ENCODE peak calls at places on chromosomes 13 and 19, in seven cellular contexts. One of them, this sample, is unnamed.

GRCh38 chr19:45798995-45799517 is 6.4 kb upstream of the DMWD start:
- DNase-seq in gastrocnemius medialis: no peak
- DNase-seq in chondrocyte: no peak
- DNase-seq in spleen: peak; percentile 82
- DNase-seq in GM20000: peak; percentile 78
- DNase-seq in stimulated activated CD4-positive, alpha-beta T cell treated with anti-CD3 and anti-CD28 coated beads, Interleukin-15, amount 100 ng/mL, for 1 hour: peak; percentile 45
- DNase-seq in hypothalamus: peak; percentile 42
- DNase-seq in this sample: peak; percentile 70

GRCh38 chr13:48160879-48161278 is 66.0 kb upstream of the MED4 start:
- DNase-seq in gastrocnemius medialis: peak; percentile 15
- DNase-seq in chondrocyte: no peak
- DNase-seq in spleen: no peak
- DNase-seq in GM20000: no peak
- DNase-seq in stimulated activated CD4-positive, alpha-beta T cell treated with anti-CD3 and anti-CD28 coated beads, Interleukin-15, amount 100 ng/mL, for 1 hour: no peak
- DNase-seq in hypothalamus: no peak
- DNase-seq in this sample: no peak

GRCh38 chr19:37227996-37228395 is 10.0 kb downstream of the ZNF383 start:
- DNase-seq in gastrocnemius medialis: no peak
- DNase-seq in chondrocyte: no peak
- DNase-seq in spleen: no peak
- DNase-seq in GM20000: no peak
- DNase-seq in stimulated activated CD4-positive, alpha-beta T cell treated with anti-CD3 and anti-CD28 coated beads, Interleukin-15, amount 100 ng/mL, for 1 hour: no peak
- DNase-seq in hypothalamus: no peak
- DNase-seq in this sample: no peak

GRCh38 chr13:25930655-25931054 is 121.2 kb downstream of the SHISA2 start:
- DNase-seq in gastrocnemius medialis: no peak
- DNase-seq in chondrocyte: no peak
- DNase-seq in spleen: no peak
- DNase-seq in GM20000: no peak
- DNase-seq in stimulated activated CD4-positive, alpha-beta T cell treated with anti-CD3 and anti-CD28 coated beads, Interleukin-15, amount 100 ng/mL, for 1 hour: no peak
- DNase-seq in hypothalamus: no peak
- DNase-seq in this sample: no peak

GRCh38 chr13:72788831-72789230 is 6.9 kb downstream of the PIBF1 start:
- DNase-seq in gastrocnemius medialis: no peak
- DNase-seq in chondrocyte: no peak
- DNase-seq in spleen: no peak
- DNase-seq in GM20000: no peak
- DNase-seq in stimulated activated CD4-positive, alpha-beta T cell treated with anti-CD3 and anti-CD28 coated beads, Interleukin-15, amount 100 ng/mL, for 1 hour: no peak
- DNase-seq in hypothalamus: no peak
- DNase-seq in this sample: no peak

GRCh38 chr13:114120486-114121430 is 11.7 kb downstream of the RASA3 start:
- DNase-seq in gastrocnemius medialis: no peak
- DNase-seq in chondrocyte: no peak
- DNase-seq in spleen: no peak
- DNase-seq in GM20000: no peak
- DNase-seq in stimulated activated CD4-positive, alpha-beta T cell treated with anti-CD3 and anti-CD28 coated beads, Interleukin-15, amount 100 ng/mL, for 1 hour: no peak
- DNase-seq in hypothalamus: no peak
- DNase-seq in this sample: no peak

GRCh38 chr13:73216381-73216831 is 157.6 kb downstream of the KLF5 start:
- DNase-seq in gastrocnemius medialis: no peak
- DNase-seq in chondrocyte: no peak
- DNase-seq in spleen: no peak
- DNase-seq in GM20000: no peak
- DNase-seq in stimulated activated CD4-positive, alpha-beta T cell treated with anti-CD3 and anti-CD28 coated beads, Interleukin-15, amount 100 ng/mL, for 1 hour: no peak
- DNase-seq in hypothalamus: no peak
- DNase-seq in this sample: no peak

GRCh38 chr13:67328895-67329294 is 98.8 kb upstream of the PCDH9 start:
- DNase-seq in gastrocnemius medialis: no peak
- DNase-seq in chondrocyte: no peak
- DNase-seq in spleen: no peak
- DNase-seq in GM20000: no peak
- DNase-seq in stimulated activated CD4-positive, alpha-beta T cell treated with anti-CD3 and anti-CD28 coated beads, Interleukin-15, amount 100 ng/mL, for 1 hour: no peak
- DNase-seq in hypothalamus: no peak
- DNase-seq in this sample: no peak

GRCh38 chr13:63481334-63481733 is 2065.7 kb upstream of the PCDH20 start:
- DNase-seq in gastrocnemius medialis: no peak
- DNase-seq in chondrocyte: no peak
- DNase-seq in spleen: no peak
- DNase-seq in GM20000: no peak
- DNase-seq in stimulated activated CD4-positive, alpha-beta T cell treated with anti-CD3 and anti-CD28 coated beads, Interleukin-15, amount 100 ng/mL, for 1 hour: no peak
- DNase-seq in hypothalamus: no peak
- DNase-seq in this sample: no peak

GRCh38 chr13:28421674-28422410 is 73.1 kb downstream of the FLT1 start:
- DNase-seq in gastrocnemius medialis: no peak
- DNase-seq in chondrocyte: no peak
- DNase-seq in spleen: no peak
- DNase-seq in GM20000: no peak
- DNase-seq in stimulated activated CD4-positive, alpha-beta T cell treated with anti-CD3 and anti-CD28 coated beads, Interleukin-15, amount 100 ng/mL, for 1 hour: no peak
- DNase-seq in hypothalamus: no peak
- DNase-seq in this sample: no peak

GRCh38 chr13:99752373-99752772 is 219.2 kb downstream of the ZIC5 start:
- DNase-seq in gastrocnemius medialis: no peak
- DNase-seq in chondrocyte: no peak
- DNase-seq in spleen: no peak
- DNase-seq in GM20000: no peak
- DNase-seq in stimulated activated CD4-positive, alpha-beta T cell treated with anti-CD3 and anti-CD28 coated beads, Interleukin-15, amount 100 ng/mL, for 1 hour: no peak
- DNase-seq in hypothalamus: no peak
- DNase-seq in this sample: no peak

GRCh38 chr13:58960909-58961308 is 1202.8 kb downstream of the DIAPH3 start:
- DNase-seq in gastrocnemius medialis: no peak
- DNase-seq in chondrocyte: no peak
- DNase-seq in spleen: no peak
- DNase-seq in GM20000: no peak
- DNase-seq in stimulated activated CD4-positive, alpha-beta T cell treated with anti-CD3 and anti-CD28 coated beads, Interleukin-15, amount 100 ng/mL, for 1 hour: no peak
- DNase-seq in hypothalamus: no peak
- DNase-seq in this sample: no peak

GRCh38 chr19:52191951-52192350 is 2.1 kb downstream of the PPP2R1A start:
- DNase-seq in gastrocnemius medialis: peak; percentile 38
- DNase-seq in chondrocyte: no peak
- DNase-seq in spleen: no peak
- DNase-seq in GM20000: no peak
- DNase-seq in stimulated activated CD4-positive, alpha-beta T cell treated with anti-CD3 and anti-CD28 coated beads, Interleukin-15, amount 100 ng/mL, for 1 hour: no peak
- DNase-seq in hypothalamus: no peak
- DNase-seq in this sample: no peak

GRCh38 chr13:67416047-67416925 is 186.2 kb upstream of the PCDH9 start:
- DNase-seq in gastrocnemius medialis: no peak
- DNase-seq in chondrocyte: no peak
- DNase-seq in spleen: no peak
- DNase-seq in GM20000: no peak
- DNase-seq in stimulated activated CD4-positive, alpha-beta T cell treated with anti-CD3 and anti-CD28 coated beads, Interleukin-15, amount 100 ng/mL, for 1 hour: no peak
- DNase-seq in hypothalamus: no peak
- DNase-seq in this sample: no peak

GRCh38 chr19:42098781-42099180 is 22.8 kb downstream of the ZNF574 start:
- DNase-seq in gastrocnemius medialis: no peak
- DNase-seq in chondrocyte: no peak
- DNase-seq in spleen: no peak
- DNase-seq in GM20000: no peak
- DNase-seq in stimulated activated CD4-positive, alpha-beta T cell treated with anti-CD3 and anti-CD28 coated beads, Interleukin-15, amount 100 ng/mL, for 1 hour: no peak
- DNase-seq in hypothalamus: no peak
- DNase-seq in this sample: no peak

GRCh38 chr13:32911506-32911905 is 104.7 kb upstream of the KL start:
- DNase-seq in gastrocnemius medialis: no peak
- DNase-seq in chondrocyte: no peak
- DNase-seq in spleen: no peak
- DNase-seq in GM20000: peak; percentile 64
- DNase-seq in stimulated activated CD4-positive, alpha-beta T cell treated with anti-CD3 and anti-CD28 coated beads, Interleukin-15, amount 100 ng/mL, for 1 hour: no peak
- DNase-seq in hypothalamus: no peak
- DNase-seq in this sample: no peak

GRCh38 chr13:68232351-68233130 is 1002.4 kb upstream of the PCDH9 start:
- DNase-seq in gastrocnemius medialis: no peak
- DNase-seq in chondrocyte: no peak
- DNase-seq in spleen: no peak
- DNase-seq in GM20000: no peak
- DNase-seq in stimulated activated CD4-positive, alpha-beta T cell treated with anti-CD3 and anti-CD28 coated beads, Interleukin-15, amount 100 ng/mL, for 1 hour: no peak
- DNase-seq in hypothalamus: no peak
- DNase-seq in this sample: peak; percentile 8

GRCh38 chr19:11067356-11068113 is 21.7 kb upstream of the LDLR start:
- DNase-seq in gastrocnemius medialis: no peak
- DNase-seq in chondrocyte: no peak
- DNase-seq in spleen: no peak
- DNase-seq in GM20000: no peak
- DNase-seq in stimulated activated CD4-positive, alpha-beta T cell treated with anti-CD3 and anti-CD28 coated beads, Interleukin-15, amount 100 ng/mL, for 1 hour: no peak
- DNase-seq in hypothalamus: no peak
- DNase-seq in this sample: no peak

GRCh38 chr13:74986609-74987008 is 495.4 kb downstream of the TBC1D4 start:
- DNase-seq in gastrocnemius medialis: no peak
- DNase-seq in chondrocyte: no peak
- DNase-seq in spleen: no peak
- DNase-seq in GM20000: no peak
- DNase-seq in stimulated activated CD4-positive, alpha-beta T cell treated with anti-CD3 and anti-CD28 coated beads, Interleukin-15, amount 100 ng/mL, for 1 hour: no peak
- DNase-seq in hypothalamus: no peak
- DNase-seq in this sample: no peak

GRCh38 chr13:80577951-80578670 is 237.2 kb upstream of the SPRY2 start:
- DNase-seq in gastrocnemius medialis: no peak
- DNase-seq in chondrocyte: peak; percentile 48
- DNase-seq in spleen: no peak
- DNase-seq in GM20000: no peak
- DNase-seq in stimulated activated CD4-positive, alpha-beta T cell treated with anti-CD3 and anti-CD28 coated beads, Interleukin-15, amount 100 ng/mL, for 1 hour: no peak
- DNase-seq in hypothalamus: no peak
- DNase-seq in this sample: no peak

GRCh38 chr13:43307921-43308433 is 284.6 kb downstream of the DNAJC15 start:
- DNase-seq in gastrocnemius medialis: peak; percentile 42
- DNase-seq in chondrocyte: no peak
- DNase-seq in spleen: no peak
- DNase-seq in GM20000: peak; percentile 46
- DNase-seq in stimulated activated CD4-positive, alpha-beta T cell treated with anti-CD3 and anti-CD28 coated beads, Interleukin-15, amount 100 ng/mL, for 1 hour: no peak
- DNase-seq in hypothalamus: peak; percentile 49
- DNase-seq in this sample: no peak

GRCh38 chr13:98707309-98707999 is 45.0 kb downstream of the SLC15A1 start:
- DNase-seq in gastrocnemius medialis: no peak
- DNase-seq in chondrocyte: no peak
- DNase-seq in spleen: no peak
- DNase-seq in GM20000: no peak
- DNase-seq in stimulated activated CD4-positive, alpha-beta T cell treated with anti-CD3 and anti-CD28 coated beads, Interleukin-15, amount 100 ng/mL, for 1 hour: no peak
- DNase-seq in hypothalamus: no peak
- DNase-seq in this sample: no peak

GRCh38 chr19:45254044-45254531 is 3.0 kb downstream of the MARK4 start:
- DNase-seq in gastrocnemius medialis: no peak
- DNase-seq in chondrocyte: no peak
- DNase-seq in spleen: no peak
- DNase-seq in GM20000: no peak
- DNase-seq in stimulated activated CD4-positive, alpha-beta T cell treated with anti-CD3 and anti-CD28 coated beads, Interleukin-15, amount 100 ng/mL, for 1 hour: no peak
- DNase-seq in hypothalamus: no peak
- DNase-seq in this sample: no peak

GRCh38 chr13:97182065-97182890 is 39.9 kb upstream of the MBNL2 start:
- DNase-seq in gastrocnemius medialis: no peak
- DNase-seq in chondrocyte: no peak
- DNase-seq in spleen: no peak
- DNase-seq in GM20000: no peak
- DNase-seq in stimulated activated CD4-positive, alpha-beta T cell treated with anti-CD3 and anti-CD28 coated beads, Interleukin-15, amount 100 ng/mL, for 1 hour: no peak
- DNase-seq in hypothalamus: no peak
- DNase-seq in this sample: no peak

GRCh38 chr19:48950830-48951519 is 3.7 kb upstream of the BAX start:
- DNase-seq in gastrocnemius medialis: no peak
- DNase-seq in chondrocyte: no peak
- DNase-seq in spleen: no peak
- DNase-seq in GM20000: no peak
- DNase-seq in stimulated activated CD4-positive, alpha-beta T cell treated with anti-CD3 and anti-CD28 coated beads, Interleukin-15, amount 100 ng/mL, for 1 hour: no peak
- DNase-seq in hypothalamus: no peak
- DNase-seq in this sample: no peak

GRCh38 chr13:113632706-113633484 is 25.1 kb downstream of the ATP4B start:
- DNase-seq in gastrocnemius medialis: no peak
- DNase-seq in chondrocyte: peak; percentile 72
- DNase-seq in spleen: peak; percentile 41
- DNase-seq in GM20000: no peak
- DNase-seq in stimulated activated CD4-positive, alpha-beta T cell treated with anti-CD3 and anti-CD28 coated beads, Interleukin-15, amount 100 ng/mL, for 1 hour: no peak
- DNase-seq in hypothalamus: no peak
- DNase-seq in this sample: no peak

GRCh38 chr13:51222510-51223283 is 499 bp downstream of the FAM124A start:
- DNase-seq in gastrocnemius medialis: no peak
- DNase-seq in chondrocyte: no peak
- DNase-seq in spleen: no peak
- DNase-seq in GM20000: peak; percentile 29
- DNase-seq in stimulated activated CD4-positive, alpha-beta T cell treated with anti-CD3 and anti-CD28 coated beads, Interleukin-15, amount 100 ng/mL, for 1 hour: no peak
- DNase-seq in hypothalamus: no peak
- DNase-seq in this sample: no peak

GRCh38 chr19:42091300-42092266 is 15.6 kb downstream of the ZNF574 start:
- DNase-seq in gastrocnemius medialis: no peak
- DNase-seq in chondrocyte: no peak
- DNase-seq in spleen: peak; percentile 80
- DNase-seq in GM20000: no peak
- DNase-seq in stimulated activated CD4-positive, alpha-beta T cell treated with anti-CD3 and anti-CD28 coated beads, Interleukin-15, amount 100 ng/mL, for 1 hour: no peak
- DNase-seq in hypothalamus: no peak
- DNase-seq in this sample: no peak

GRCh38 chr13:47408546-47409319 is 511.9 kb upstream of the HTR2A start:
- DNase-seq in gastrocnemius medialis: no peak
- DNase-seq in chondrocyte: no peak
- DNase-seq in spleen: no peak
- DNase-seq in GM20000: no peak
- DNase-seq in stimulated activated CD4-positive, alpha-beta T cell treated with anti-CD3 and anti-CD28 coated beads, Interleukin-15, amount 100 ng/mL, for 1 hour: no peak
- DNase-seq in hypothalamus: no peak
- DNase-seq in this sample: no peak

GRCh38 chr13:29571876-29572570 is 23.5 kb downstream of the SLC7A1 start:
- DNase-seq in gastrocnemius medialis: no peak
- DNase-seq in chondrocyte: no peak
- DNase-seq in spleen: no peak
- DNase-seq in GM20000: no peak
- DNase-seq in stimulated activated CD4-positive, alpha-beta T cell treated with anti-CD3 and anti-CD28 coated beads, Interleukin-15, amount 100 ng/mL, for 1 hour: no peak
- DNase-seq in hypothalamus: no peak
- DNase-seq in this sample: no peak

GRCh38 chr13:20492641-20493040 is 33.0 kb downstream of the CRYL1 start:
- DNase-seq in gastrocnemius medialis: no peak
- DNase-seq in chondrocyte: no peak
- DNase-seq in spleen: no peak
- DNase-seq in GM20000: peak; percentile 55
- DNase-seq in stimulated activated CD4-positive, alpha-beta T cell treated with anti-CD3 and anti-CD28 coated beads, Interleukin-15, amount 100 ng/mL, for 1 hour: peak; percentile 47
- DNase-seq in hypothalamus: no peak
- DNase-seq in this sample: peak; percentile 2

GRCh38 chr19:19563348-19563848 is 25.3 kb downstream of the CILP2 start:
- DNase-seq in gastrocnemius medialis: no peak
- DNase-seq in chondrocyte: no peak
- DNase-seq in spleen: no peak
- DNase-seq in GM20000: no peak
- DNase-seq in stimulated activated CD4-positive, alpha-beta T cell treated with anti-CD3 and anti-CD28 coated beads, Interleukin-15, amount 100 ng/mL, for 1 hour: no peak
- DNase-seq in hypothalamus: no peak
- DNase-seq in this sample: no peak

GRCh38 chr13:50156722-50157121 is 141.5 kb downstream of the KCNRG start:
- DNase-seq in gastrocnemius medialis: no peak
- DNase-seq in chondrocyte: no peak
- DNase-seq in spleen: no peak
- DNase-seq in GM20000: no peak
- DNase-seq in stimulated activated CD4-positive, alpha-beta T cell treated with anti-CD3 and anti-CD28 coated beads, Interleukin-15, amount 100 ng/mL, for 1 hour: no peak
- DNase-seq in hypothalamus: no peak
- DNase-seq in this sample: no peak

GRCh38 chr13:51825165-51825592 is 19.8 kb downstream of the TMEM272 start:
- DNase-seq in gastrocnemius medialis: no peak
- DNase-seq in chondrocyte: no peak
- DNase-seq in spleen: no peak
- DNase-seq in GM20000: no peak
- DNase-seq in stimulated activated CD4-positive, alpha-beta T cell treated with anti-CD3 and anti-CD28 coated beads, Interleukin-15, amount 100 ng/mL, for 1 hour: no peak
- DNase-seq in hypothalamus: no peak
- DNase-seq in this sample: no peak

GRCh38 chr13:73365681-73366080 is 306.9 kb downstream of the KLF5 start:
- DNase-seq in gastrocnemius medialis: no peak
- DNase-seq in chondrocyte: no peak
- DNase-seq in spleen: no peak
- DNase-seq in GM20000: no peak
- DNase-seq in stimulated activated CD4-positive, alpha-beta T cell treated with anti-CD3 and anti-CD28 coated beads, Interleukin-15, amount 100 ng/mL, for 1 hour: no peak
- DNase-seq in hypothalamus: no peak
- DNase-seq in this sample: no peak

GRCh38 chr13:26544707-26545106 is 12.8 kb upstream of the WASF3 start:
- DNase-seq in gastrocnemius medialis: no peak
- DNase-seq in chondrocyte: no peak
- DNase-seq in spleen: no peak
- DNase-seq in GM20000: no peak
- DNase-seq in stimulated activated CD4-positive, alpha-beta T cell treated with anti-CD3 and anti-CD28 coated beads, Interleukin-15, amount 100 ng/mL, for 1 hour: no peak
- DNase-seq in hypothalamus: no peak
- DNase-seq in this sample: no peak

GRCh38 chr19:11674067-11674492 is 64.7 kb downstream of the ZNF823 start:
- DNase-seq in gastrocnemius medialis: no peak
- DNase-seq in chondrocyte: no peak
- DNase-seq in spleen: no peak
- DNase-seq in GM20000: peak; percentile 27
- DNase-seq in stimulated activated CD4-positive, alpha-beta T cell treated with anti-CD3 and anti-CD28 coated beads, Interleukin-15, amount 100 ng/mL, for 1 hour: no peak
- DNase-seq in hypothalamus: no peak
- DNase-seq in this sample: no peak

This sample was measured in amniotic stem cell.